ENCODE peak calls at places on chromosomes 4 and X, in ten cellular contexts. Y is NCI-H69; Z is HEK293T; O is NCI-H1105; B is cerebellar nuclear complex; Q is GM19239; U is activated CD4-positive, alpha-beta T cell treated with anti-CD3 and anti-CD28 coated beads for 36 hours; C is G401; W is pancreas; V is EL. F is an unnamed sample.

GRCh38 chrX:70038951-70039350 is 10.8 kb downstream of the AWAT2 start:
- DNase-seq in Y (no peak), Z (no peak), O (peak), B (no peak), Q (no peak), U (no peak), C (no peak), W (no peak), V (no peak), F (no peak)

GRCh38 chr4:150978738-150979575 is 36.1 kb downstream of the LRBA start:
- DNase-seq in Y (no peak), Z (no peak), O (no peak), B (no peak), Q (no peak), U (no peak), C (no peak), W (no peak), V (no peak), F (no peak)

GRCh38 chrX:103919336-103919682 is 43.1 kb upstream of the TMSB15B start:
- DNase-seq in Y (peak), Z (peak), O (no peak), B (no peak), Q (no peak), U (peak), C (peak), W (no peak), V (peak), F (no peak)

GRCh38 chr4:121353213-121353612 is 27.6 kb downstream of the QRFPR start:
- DNase-seq in Y (no peak), Z (no peak), O (no peak), B (no peak), Q (no peak), U (no peak), C (no peak), W (no peak), V (no peak), F (no peak)

GRCh38 chr4:13710486-13710885 is 83.0 kb upstream of the BOD1L1 start:
- DNase-seq in Y (no peak), Z (no peak), O (no peak), B (no peak), Q (no peak), U (no peak), C (no peak), W (no peak), V (no peak), F (no peak)

GRCh38 chrX:8841911-8842310 is 40.7 kb upstream of the FAM9A start:
- DNase-seq in Y (no peak), Z (no peak), O (no peak), B (no peak), Q (no peak), U (no peak), C (no peak), W (no peak), V (no peak), F (no peak)

GRCh38 chr4:6380746-6381411 is 91.5 kb downstream of the PPP2R2C start:
- DNase-seq in Y (no peak), Z (no peak), O (no peak), B (no peak), Q (no peak), U (no peak), C (no peak), W (no peak), V (no peak), F (no peak)

GRCh38 chr4:103375278-103375677 is 177.1 kb upstream of the CENPE start:
- DNase-seq in Y (no peak), Z (no peak), O (no peak), B (no peak), Q (no peak), U (no peak), C (no peak), W (no peak), V (peak), F (no peak)

GRCh38 chr4:89661490-89661889 is 175.5 kb downstream of the SNCA start:
- DNase-seq in Y (no peak), Z (no peak), O (no peak), B (no peak), Q (no peak), U (no peak), C (no peak), W (no peak), V (peak), F (no peak)

GRCh38 chr4:11698033-11698432 is 269.3 kb upstream of the HS3ST1 start:
- DNase-seq in Y (no peak), Z (no peak), O (no peak), B (no peak), Q (no peak), U (no peak), C (no peak), W (no peak), V (no peak), F (no peak)

GRCh38 chr4:148795156-148795864 is 353.1 kb upstream of the NR3C2 start:
- DNase-seq in Y (no peak), Z (no peak), O (no peak), B (no peak), Q (no peak), U (no peak), C (no peak), W (peak), V (peak), F (no peak)

GRCh38 chr4:175385797-175386196 is 426.3 kb downstream of the GPM6A start:
- DNase-seq in Y (no peak), Z (no peak), O (no peak), B (no peak), Q (no peak), U (no peak), C (no peak), W (no peak), V (no peak), F (no peak)